ENCODE peak calls at places on chromosome 4, in eight cellular contexts. One of them, this sample, is unnamed. For H3K9me3, the result is how much of the 10 kb centered on the place peaks cover.

GRCh38 chr4:30600246-30600645 is 119.9 kb upstream of the PCDH7 start:
- DNase-seq in AG04450: no peak
- DNase-seq in Peyer's patch: no peak
- DNase-seq in heart right ventricle: no peak
- DNase-seq in body of pancreas: no peak
- DNase-seq in spleen: no peak
- DNase-seq in right lobe of liver: no peak
- DNase-seq in esophagus squamous epithelium: no peak
- DNase-seq in this sample: no peak

GRCh38 chr4:4321951-4322688 is 32.1 kb downstream of the ZBTB49 start:
- DNase-seq in esophagus squamous epithelium: no peak
- DNase-seq in body of pancreas: no peak
- DNase-seq in Peyer's patch: peak
- DNase-seq in spleen: no peak
- DNase-seq in heart right ventricle: no peak
- DNase-seq in AG04450: no peak
- DNase-seq in right lobe of liver: no peak
- DNase-seq in this sample: no peak

GRCh38 chr4:80471701-80472100 is 136.2 kb downstream of the CFAP299 start:
- DNase-seq in AG04450: peak
- DNase-seq in heart right ventricle: no peak
- DNase-seq in body of pancreas: peak
- DNase-seq in esophagus squamous epithelium: no peak
- DNase-seq in right lobe of liver: peak
- DNase-seq in Peyer's patch: no peak
- DNase-seq in spleen: no peak
- DNase-seq in this sample: no peak

GRCh38 chr4:13611283-13611842 is 16.2 kb downstream of the BOD1L1 start:
- DNase-seq in heart right ventricle: peak
- DNase-seq in esophagus squamous epithelium: peak
- DNase-seq in body of pancreas: no peak
- DNase-seq in AG04450: peak
- DNase-seq in right lobe of liver: no peak
- DNase-seq in Peyer's patch: peak
- DNase-seq in spleen: peak
- DNase-seq in this sample: no peak

GRCh38 chr4:143700060-143700419 is 435 bp downstream of the FREM3 start:
- DNase-seq in heart right ventricle: no peak
- DNase-seq in Peyer's patch: no peak
- DNase-seq in body of pancreas: peak
- DNase-seq in spleen: peak
- DNase-seq in right lobe of liver: no peak
- DNase-seq in esophagus squamous epithelium: no peak
- DNase-seq in AG04450: no peak
- DNase-seq in this sample: no peak

GRCh38 chr4:26812049-26812729 is 48.5 kb upstream of the STIM2 start:
- DNase-seq in right lobe of liver: no peak
- DNase-seq in spleen: no peak
- DNase-seq in heart right ventricle: peak
- DNase-seq in Peyer's patch: no peak
- DNase-seq in body of pancreas: no peak
- DNase-seq in AG04450: no peak
- DNase-seq in esophagus squamous epithelium: no peak
- DNase-seq in this sample: no peak

GRCh38 chr4:106816501-106816900 is 219.6 kb downstream of the DKK2 start:
- DNase-seq in body of pancreas: no peak
- DNase-seq in spleen: no peak
- DNase-seq in Peyer's patch: no peak
- DNase-seq in right lobe of liver: no peak
- DNase-seq in AG04450: no peak
- DNase-seq in heart right ventricle: no peak
- DNase-seq in esophagus squamous epithelium: no peak
- DNase-seq in this sample: no peak

GRCh38 chr4:86366920-86367319 is 7.1 kb upstream of the MAPK10 start:
- DNase-seq in spleen: no peak
- DNase-seq in heart right ventricle: no peak
- DNase-seq in body of pancreas: no peak
- DNase-seq in Peyer's patch: no peak
- DNase-seq in AG04450: no peak
- DNase-seq in right lobe of liver: no peak
- DNase-seq in esophagus squamous epithelium: no peak
- DNase-seq in this sample: no peak

GRCh38 chr4:159144112-159144694 is 41.3 kb downstream of the RAPGEF2 start:
- DNase-seq in spleen: no peak
- DNase-seq in heart right ventricle: no peak
- DNase-seq in esophagus squamous epithelium: no peak
- DNase-seq in AG04450: no peak
- DNase-seq in body of pancreas: no peak
- DNase-seq in right lobe of liver: no peak
- DNase-seq in Peyer's patch: no peak
- DNase-seq in this sample: no peak

GRCh38 chr4:155734065-155734464 is 24.8 kb upstream of the GUCY1B1 start:
- DNase-seq in right lobe of liver: no peak
- DNase-seq in esophagus squamous epithelium: no peak
- DNase-seq in body of pancreas: no peak
- DNase-seq in spleen: no peak
- DNase-seq in heart right ventricle: peak
- DNase-seq in Peyer's patch: no peak
- DNase-seq in AG04450: no peak
- DNase-seq in this sample: no peak

GRCh38 chr4:140037353-140038030 is 116.5 kb downstream of the MAML3 start:
- DNase-seq in body of pancreas: no peak
- DNase-seq in AG04450: peak
- DNase-seq in spleen: no peak
- DNase-seq in right lobe of liver: no peak
- DNase-seq in heart right ventricle: no peak
- DNase-seq in Peyer's patch: no peak
- DNase-seq in esophagus squamous epithelium: no peak
- DNase-seq in this sample: no peak

GRCh38 chr4:141486375-141486997 is 149.9 kb upstream of the IL15 start:
- DNase-seq in spleen: no peak
- DNase-seq in Peyer's patch: no peak
- DNase-seq in heart right ventricle: no peak
- DNase-seq in esophagus squamous epithelium: no peak
- DNase-seq in AG04450: peak
- DNase-seq in right lobe of liver: no peak
- DNase-seq in body of pancreas: no peak
- DNase-seq in this sample: no peak

GRCh38 chr4:2364654-2365053 is 53.8 kb downstream of the ZFYVE28 start:
- DNase-seq in spleen: peak
- DNase-seq in heart right ventricle: peak
- DNase-seq in esophagus squamous epithelium: no peak
- DNase-seq in body of pancreas: peak
- DNase-seq in Peyer's patch: peak
- DNase-seq in AG04450: no peak
- DNase-seq in right lobe of liver: no peak
- DNase-seq in this sample: peak

GRCh38 chr4:21948347-21949072 is at the start of gene KCNIP4:
- DNase-seq in body of pancreas: peak
- DNase-seq in heart right ventricle: no peak
- DNase-seq in spleen: peak
- DNase-seq in Peyer's patch: no peak
- DNase-seq in AG04450: no peak
- DNase-seq in esophagus squamous epithelium: no peak
- DNase-seq in right lobe of liver: peak
- DNase-seq in this sample: peak

GRCh38 chr4:143616771-143617170 is 83.7 kb downstream of the FREM3 start:
- DNase-seq in Peyer's patch: no peak
- DNase-seq in body of pancreas: no peak
- DNase-seq in esophagus squamous epithelium: no peak
- DNase-seq in right lobe of liver: no peak
- DNase-seq in heart right ventricle: no peak
- DNase-seq in spleen: no peak
- DNase-seq in AG04450: no peak
- DNase-seq in this sample: no peak

GRCh38 chr4:75908555-75908954 is 6.3 kb upstream of the PPEF2 start:
- DNase-seq in Peyer's patch: no peak
- DNase-seq in AG04450: no peak
- DNase-seq in right lobe of liver: no peak
- DNase-seq in heart right ventricle: no peak
- DNase-seq in esophagus squamous epithelium: no peak
- DNase-seq in spleen: no peak
- DNase-seq in body of pancreas: no peak
- DNase-seq in this sample: no peak

GRCh38 chr4:45985038-45985437 is 138.8 kb downstream of the GABRG1 start:
- DNase-seq in body of pancreas: no peak
- DNase-seq in heart right ventricle: no peak
- DNase-seq in AG04450: no peak
- DNase-seq in Peyer's patch: no peak
- DNase-seq in esophagus squamous epithelium: no peak
- DNase-seq in right lobe of liver: no peak
- DNase-seq in spleen: no peak
- DNase-seq in this sample: no peak

GRCh38 chr4:74123065-74123728 is 24.2 kb upstream of the CXCL2 start:
- DNase-seq in body of pancreas: peak
- DNase-seq in Peyer's patch: no peak
- DNase-seq in right lobe of liver: peak
- DNase-seq in spleen: no peak
- DNase-seq in esophagus squamous epithelium: no peak
- DNase-seq in AG04450: no peak
- DNase-seq in heart right ventricle: no peak
- DNase-seq in this sample: no peak

GRCh38 chr4:20347526-20347925 is 95.8 kb downstream of the SLIT2 start:
- DNase-seq in right lobe of liver: no peak
- DNase-seq in spleen: no peak
- DNase-seq in Peyer's patch: no peak
- DNase-seq in heart right ventricle: no peak
- DNase-seq in AG04450: no peak
- DNase-seq in body of pancreas: no peak
- DNase-seq in esophagus squamous epithelium: no peak
- DNase-seq in this sample: no peak

GRCh38 chr4:137283737-137284136 is 248.6 kb downstream of the PCDH18 start:
- DNase-seq in AG04450: no peak
- DNase-seq in esophagus squamous epithelium: no peak
- DNase-seq in Peyer's patch: no peak
- DNase-seq in heart right ventricle: no peak
- DNase-seq in body of pancreas: no peak
- DNase-seq in right lobe of liver: no peak
- DNase-seq in spleen: no peak
- DNase-seq in this sample: no peak

GRCh38 chr4:2166253-2166652 is 75.7 kb downstream of the HAUS3 start:
- DNase-seq in spleen: no peak
- DNase-seq in Peyer's patch: no peak
- DNase-seq in heart right ventricle: no peak
- DNase-seq in body of pancreas: no peak
- DNase-seq in esophagus squamous epithelium: no peak
- DNase-seq in AG04450: no peak
- DNase-seq in right lobe of liver: no peak
- DNase-seq in this sample: no peak

GRCh38 chr4:140152015-140152703 is 1.8 kb downstream of the MAML3 start:
- DNase-seq in spleen: peak
- DNase-seq in body of pancreas: peak
- DNase-seq in heart right ventricle: peak
- DNase-seq in Peyer's patch: peak
- DNase-seq in AG04450: no peak
- DNase-seq in right lobe of liver: peak
- DNase-seq in esophagus squamous epithelium: no peak
- DNase-seq in this sample: peak

GRCh38 chr4:26803462-26803861 is 57.2 kb upstream of the STIM2 start:
- DNase-seq in spleen: no peak
- DNase-seq in AG04450: no peak
- DNase-seq in heart right ventricle: no peak
- DNase-seq in Peyer's patch: no peak
- DNase-seq in body of pancreas: no peak
- DNase-seq in esophagus squamous epithelium: no peak
- DNase-seq in right lobe of liver: no peak
- DNase-seq in this sample: no peak

GRCh38 chr4:99723555-99724450 is 66.2 kb upstream of the C4orf54 start:
- DNase-seq in AG04450: peak
- DNase-seq in heart right ventricle: peak
- DNase-seq in body of pancreas: peak
- DNase-seq in Peyer's patch: no peak
- DNase-seq in spleen: no peak
- DNase-seq in right lobe of liver: peak
- DNase-seq in esophagus squamous epithelium: no peak
- DNase-seq in this sample: peak

GRCh38 chr4:6109842-6110560 is 90.3 kb downstream of the JAKMIP1 start:
- DNase-seq in heart right ventricle: no peak
- DNase-seq in right lobe of liver: no peak
- DNase-seq in esophagus squamous epithelium: no peak
- DNase-seq in spleen: no peak
- DNase-seq in body of pancreas: peak
- DNase-seq in AG04450: no peak
- DNase-seq in Peyer's patch: no peak
- DNase-seq in this sample: no peak
- TF ChIP-seq CTCF in heart right ventricle: no peak
- TF ChIP-seq CTCF in right lobe of liver: no peak
- TF ChIP-seq CTCF in esophagus squamous epithelium: peak
- TF ChIP-seq CTCF in spleen: no peak
- TF ChIP-seq CTCF in body of pancreas: peak
- TF ChIP-seq CTCF in AG04450: peak
- TF ChIP-seq CTCF in Peyer's patch: no peak
- TF ChIP-seq CTCF in this sample: no peak

DNA sequence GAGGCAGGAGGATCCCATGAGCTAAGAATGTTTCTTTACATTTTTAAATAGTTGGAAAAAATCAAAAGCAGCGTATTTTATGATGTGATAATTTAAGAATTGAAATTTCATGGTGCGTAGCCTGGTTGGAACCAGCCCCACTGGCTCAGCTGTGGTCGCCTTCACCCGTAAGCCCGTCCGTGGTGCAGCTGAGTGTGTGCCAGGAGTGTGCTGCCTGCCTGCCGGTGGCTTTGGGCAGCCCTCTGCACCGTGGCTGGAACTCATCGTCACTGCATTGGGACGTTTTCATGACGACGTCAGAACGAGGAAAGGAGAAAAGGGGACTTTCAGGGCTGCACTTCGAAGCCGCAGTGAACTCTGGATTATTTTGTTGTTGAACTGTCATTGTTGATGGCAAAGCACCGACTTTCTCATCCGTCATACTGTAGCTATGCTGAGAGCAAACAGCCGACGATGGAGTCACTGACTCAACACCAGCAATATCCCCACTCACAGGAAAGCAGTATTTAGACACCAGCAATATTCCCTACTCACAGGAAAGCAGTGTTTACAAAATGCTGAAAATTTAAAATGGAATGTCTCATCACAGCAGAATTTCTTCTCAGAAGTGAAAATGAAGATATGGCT is 35.1 kb downstream of the PCGF3 start:
- DNase-seq in right lobe of liver: no peak
- DNase-seq in spleen: no peak
- DNase-seq in esophagus squamous epithelium: no peak
- DNase-seq in body of pancreas: no peak
- DNase-seq in Peyer's patch: no peak
- DNase-seq in heart right ventricle: no peak
- DNase-seq in AG04450: peak
- DNase-seq in this sample: no peak
- H3K9me3 ChIP-seq in right lobe of liver: under half
- H3K9me3 ChIP-seq in spleen: under half
- H3K9me3 ChIP-seq in esophagus squamous epithelium: under half
- H3K9me3 ChIP-seq in body of pancreas: under half
- H3K9me3 ChIP-seq in Peyer's patch: under half
- H3K9me3 ChIP-seq in heart right ventricle: under half
- H3K9me3 ChIP-seq in AG04450: under half
- H3K9me3 ChIP-seq in this sample: under half

GRCh38 chr4:120049732-120050494 is 16.7 kb downstream of the MAD2L1 start:
- DNase-seq in heart right ventricle: peak
- DNase-seq in right lobe of liver: no peak
- DNase-seq in body of pancreas: peak
- DNase-seq in spleen: peak
- DNase-seq in esophagus squamous epithelium: peak
- DNase-seq in Peyer's patch: peak
- DNase-seq in AG04450: peak
- DNase-seq in this sample: peak
- H3K4me3 ChIP-seq in heart right ventricle: no peak
- H3K4me3 ChIP-seq in right lobe of liver: no peak
- H3K4me3 ChIP-seq in body of pancreas: no peak
- H3K4me3 ChIP-seq in spleen: no peak
- H3K4me3 ChIP-seq in esophagus squamous epithelium: peak
- H3K4me3 ChIP-seq in Peyer's patch: peak
- H3K4me3 ChIP-seq in AG04450: peak
- H3K4me3 ChIP-seq in this sample: peak

GRCh38 chr4:114998316-114998715 is 115.1 kb downstream of the NDST4 start:
- DNase-seq in Peyer's patch: no peak
- DNase-seq in heart right ventricle: no peak
- DNase-seq in body of pancreas: no peak
- DNase-seq in spleen: no peak
- DNase-seq in right lobe of liver: no peak
- DNase-seq in esophagus squamous epithelium: no peak
- DNase-seq in AG04450: no peak
- DNase-seq in this sample: no peak
- TF ChIP-seq CTCF in Peyer's patch: no peak
- TF ChIP-seq CTCF in heart right ventricle: no peak
- TF ChIP-seq CTCF in body of pancreas: no peak
- TF ChIP-seq CTCF in spleen: no peak
- TF ChIP-seq CTCF in right lobe of liver: no peak
- TF ChIP-seq CTCF in esophagus squamous epithelium: no peak
- TF ChIP-seq CTCF in AG04450: no peak
- TF ChIP-seq CTCF in this sample: no peak

This sample was measured in ovary.